ENCODE peak calls at places on chromosomes 7 and 10, in seven cellular contexts. P is K562, R is HCT116, A is GM23248, D is trophoblast cell, B is fibroblast of lung, W is breast epithelium. H is an unnamed sample. For H3K4me1, the result is how much of the 10 kb centered on the place peaks cover.

GRCh38 chr10:118958984-118959916 is 70.3 kb upstream of the NANOS1 start:
- DNase-seq in R (no peak), P (peak), D (peak), W (peak), B (peak), A (peak), H (peak)

GRCh38 chr7:145168879-145169278 is 333.0 kb upstream of the TPK1 start:
- DNase-seq in W (no peak), B (no peak), A (no peak), P (no peak), D (no peak), R (no peak), H (no peak)

GRCh38 chr7:70788276-70788675 is 343.7 kb upstream of the GALNT17 start:
- DNase-seq in P (peak), B (no peak), W (peak), R (no peak), D (peak), A (no peak), H (no peak)

GRCh38 chr10:82581940-82582339 is 706.9 kb downstream of the NRG3 start:
- DNase-seq in P (no peak), A (no peak), R (no peak), W (no peak), B (no peak), D (no peak), H (no peak)

GRCh38 chr7:22782616-22783232 is 39.9 kb downstream of the TOMM7 start:
- DNase-seq in B (peak), R (peak), P (peak), W (peak), A (peak), D (peak), H (peak)

GRCh38 chr10:128751284-128751683 is 625.1 kb upstream of the MKI67 start:
- DNase-seq in W (no peak), A (peak), D (no peak), R (no peak), P (no peak), B (no peak), H (no peak)

GRCh38 chr10:64977912-64978311 is 1456.7 kb downstream of the REEP3 start:
- DNase-seq in R (no peak), P (no peak), W (no peak), A (no peak), D (no peak), B (peak), H (no peak)

GRCh38 chr7:122886357-122887081 is at the start of gene CADPS2:
- DNase-seq in D (peak), P (peak), A (peak), B (peak), R (peak), W (peak), H (peak)

GRCh38 chr7:137000621-137001020 is 132.2 kb downstream of the CHRM2 start:
- DNase-seq in D (no peak), A (no peak), W (no peak), R (no peak), P (no peak), B (no peak), H (no peak)

GRCh38 chr7:69837387-69838068 is 239.3 kb downstream of the AUTS2 start:
- DNase-seq in A (peak), B (no peak), R (no peak), W (no peak), D (no peak), P (no peak), H (no peak)

GRCh38 chr10:51590802-51591201 is 108.6 kb downstream of the CSTF2T start:
- DNase-seq in D (no peak), W (no peak), R (no peak), B (no peak), A (no peak), P (no peak), H (no peak)

GRCh38 chr10:96982149-96982930 is 150.2 kb downstream of the LCOR start:
- DNase-seq in A (no peak), P (no peak), R (no peak), D (peak), W (no peak), B (no peak), H (no peak)

GRCh38 chr10:123043409-123043925 is 34.7 kb downstream of the ACADSB start:
- DNase-seq in A (peak), R (peak), D (peak), B (peak), P (peak), W (no peak), H (no peak)

GRCh38 chr10:31384589-31384949 is 65.6 kb downstream of the ZEB1 start:
- DNase-seq in D (no peak), W (no peak), B (no peak), R (no peak), P (no peak), A (peak), H (no peak)

GRCh38 chr7:6392712-6393666 is 54.8 kb downstream of the DAGLB start:
- DNase-seq in A (peak), R (peak), P (peak), D (peak), W (no peak), B (peak), H (peak)

GRCh38 chr10:109933984-109934565 is 10.8 kb upstream of the XPNPEP1 start:
- DNase-seq in A (peak), W (no peak), P (no peak), D (peak), R (no peak), B (peak), H (no peak)

GRCh38 chr7:128940494-128941322 is 3.0 kb downstream of the IRF5 start:
- DNase-seq in B (no peak), P (no peak), W (no peak), D (no peak), R (no peak), A (no peak), H (peak)

GRCh38 chr7:43808410-43808809 is 49.9 kb downstream of the BLVRA start:
- DNase-seq in D (peak), B (no peak), W (no peak), A (no peak), R (no peak), P (no peak), H (no peak)

GRCh38 chr7:95598511-95598910 is 2.2 kb upstream of the PDK4 start:
- DNase-seq in W (no peak), P (no peak), A (no peak), R (no peak), B (no peak), D (no peak), H (no peak)

GRCh38 chr10:69893271-69893900 is 91.7 kb downstream of the COL13A1 start:
- DNase-seq in B (no peak), W (no peak), R (no peak), D (no peak), A (no peak), P (no peak), H (no peak)

DNA sequence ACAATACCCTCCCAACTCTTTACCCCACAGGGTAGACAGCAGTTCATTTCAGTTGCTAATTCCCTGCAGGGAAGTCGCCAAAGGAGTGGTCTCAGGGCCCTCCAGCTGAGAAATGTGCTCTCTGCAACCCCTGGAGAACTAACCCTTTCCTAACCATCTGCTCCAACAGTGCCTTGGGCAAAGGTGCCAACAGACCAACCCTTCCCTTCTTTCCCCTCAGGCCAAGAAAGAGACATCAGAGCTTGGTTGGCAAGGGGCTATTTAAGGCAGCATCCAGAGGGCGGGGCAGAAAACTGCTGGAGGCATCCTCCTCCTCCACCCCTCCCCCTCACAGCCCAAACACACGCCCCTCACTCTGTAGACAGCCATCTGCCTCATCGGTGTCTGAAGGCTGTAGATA is 1.7 kb downstream of the SORBS1 start:
- DNase-seq in B (no peak), A (no peak), R (no peak), P (no peak), D (no peak), W (no peak), H (no peak)
- H3K4me1 ChIP-seq in B (under half), A (under half), R (under half), P (under half), D (under half), W (under half), H (under half)

GRCh38 chr7:134616611-134617010 is 30.0 kb upstream of the BPGM start:
- DNase-seq in R (no peak), D (no peak), W (no peak), B (no peak), A (no peak), P (no peak), H (no peak)
- H3K4me1 ChIP-seq in R (under half), D (under half), W (under half), B (under half), A (under half), P (under half), H (under half)

GRCh38 chr7:150357771-150358427 is 10.7 kb upstream of the REPIN1 start:
- DNase-seq in B (no peak), A (no peak), W (no peak), R (no peak), D (peak), P (peak), H (no peak)
- H3K4me1 ChIP-seq in B (under half), A (under half), W (under half), R (under half), D (under half), P (under half), H (under half)

GRCh38 chr10:79247373-79248137 is 99.7 kb upstream of the PPIF start:
- DNase-seq in R (no peak), W (no peak), P (no peak), A (peak), D (no peak), B (no peak), H (no peak)
- H3K4me1 ChIP-seq in R (under half), W (under half), P (under half), A (under half), D (half or more), B (under half), H (half or more)